ENCODE peak calls at places on chromosomes 5 and 9, in ten cellular contexts. One of them, this sample, is unnamed.

GRCh38 chr9:36748322-36748899 is 175.7 kb downstream of the MELK start:
- DNase-seq in activated naive CD4-positive, alpha-beta T cell treated with anti-CD3 and anti-CD28 coated beads, Interleukin-2, amount 10 ng/mL, durations not matched to agents 7 days and 5 days: peak; percentile 67
- DNase-seq in H9: peak; percentile 72
- DNase-seq in GM12865: peak; percentile 38
- DNase-seq in WERI-Rb-1: no peak
- DNase-seq in stimulated activated naive CD8-positive, alpha-beta T cell treated with anti-CD3 and anti-CD28 coated beads, Interleukin-15, amount 100 ng/mL, for 72 hours: no peak
- DNase-seq in GM03348: peak; percentile 86
- DNase-seq in activated T-cell treated with anti-CD3 and anti-CD28 coated beads, Interleukin-2, amount 50 U/mL, for 4 hours: no peak
- DNase-seq in mesendoderm: peak; percentile 64
- DNase-seq in GF-D8: no peak
- DNase-seq in this sample: peak; percentile 68

GRCh38 chr5:125408582-125409069 is 662.2 kb upstream of the ZNF608 start:
- DNase-seq in activated naive CD4-positive, alpha-beta T cell treated with anti-CD3 and anti-CD28 coated beads, Interleukin-2, amount 10 ng/mL, durations not matched to agents 7 days and 5 days: no peak
- DNase-seq in H9: no peak
- DNase-seq in GM12865: peak; percentile 74
- DNase-seq in WERI-Rb-1: peak; percentile 24
- DNase-seq in stimulated activated naive CD8-positive, alpha-beta T cell treated with anti-CD3 and anti-CD28 coated beads, Interleukin-15, amount 100 ng/mL, for 72 hours: no peak
- DNase-seq in GM03348: peak; percentile 68
- DNase-seq in activated T-cell treated with anti-CD3 and anti-CD28 coated beads, Interleukin-2, amount 50 U/mL, for 4 hours: no peak
- DNase-seq in mesendoderm: no peak
- DNase-seq in GF-D8: no peak
- DNase-seq in this sample: peak; percentile 48

GRCh38 chr5:57094753-57095683 is 78.8 kb upstream of the GPBP1 start:
- DNase-seq in activated naive CD4-positive, alpha-beta T cell treated with anti-CD3 and anti-CD28 coated beads, Interleukin-2, amount 10 ng/mL, durations not matched to agents 7 days and 5 days: peak; percentile 29
- DNase-seq in H9: peak; percentile 88
- DNase-seq in GM12865: peak; percentile 21
- DNase-seq in WERI-Rb-1: peak; percentile 15
- DNase-seq in stimulated activated naive CD8-positive, alpha-beta T cell treated with anti-CD3 and anti-CD28 coated beads, Interleukin-15, amount 100 ng/mL, for 72 hours: no peak
- DNase-seq in GM03348: no peak
- DNase-seq in activated T-cell treated with anti-CD3 and anti-CD28 coated beads, Interleukin-2, amount 50 U/mL, for 4 hours: no peak
- DNase-seq in mesendoderm: peak; percentile 82
- DNase-seq in GF-D8: no peak
- DNase-seq in this sample: no peak

GRCh38 chr5:40210705-40211104 is 469.0 kb upstream of the PTGER4 start:
- DNase-seq in activated naive CD4-positive, alpha-beta T cell treated with anti-CD3 and anti-CD28 coated beads, Interleukin-2, amount 10 ng/mL, durations not matched to agents 7 days and 5 days: no peak
- DNase-seq in H9: no peak
- DNase-seq in GM12865: no peak
- DNase-seq in WERI-Rb-1: no peak
- DNase-seq in stimulated activated naive CD8-positive, alpha-beta T cell treated with anti-CD3 and anti-CD28 coated beads, Interleukin-15, amount 100 ng/mL, for 72 hours: no peak
- DNase-seq in GM03348: no peak
- DNase-seq in activated T-cell treated with anti-CD3 and anti-CD28 coated beads, Interleukin-2, amount 50 U/mL, for 4 hours: no peak
- DNase-seq in mesendoderm: no peak
- DNase-seq in GF-D8: no peak
- DNase-seq in this sample: peak; percentile 22

GRCh38 chr9:23814243-23814642 is 11.8 kb downstream of the ELAVL2 start:
- DNase-seq in activated naive CD4-positive, alpha-beta T cell treated with anti-CD3 and anti-CD28 coated beads, Interleukin-2, amount 10 ng/mL, durations not matched to agents 7 days and 5 days: no peak
- DNase-seq in H9: no peak
- DNase-seq in GM12865: no peak
- DNase-seq in WERI-Rb-1: no peak
- DNase-seq in stimulated activated naive CD8-positive, alpha-beta T cell treated with anti-CD3 and anti-CD28 coated beads, Interleukin-15, amount 100 ng/mL, for 72 hours: no peak
- DNase-seq in GM03348: no peak
- DNase-seq in activated T-cell treated with anti-CD3 and anti-CD28 coated beads, Interleukin-2, amount 50 U/mL, for 4 hours: no peak
- DNase-seq in mesendoderm: no peak
- DNase-seq in GF-D8: no peak
- DNase-seq in this sample: no peak

GRCh38 chr9:87381050-87381711 is 116.5 kb upstream of the DAPK1 start:
- DNase-seq in activated naive CD4-positive, alpha-beta T cell treated with anti-CD3 and anti-CD28 coated beads, Interleukin-2, amount 10 ng/mL, durations not matched to agents 7 days and 5 days: no peak
- DNase-seq in H9: no peak
- DNase-seq in GM12865: no peak
- DNase-seq in WERI-Rb-1: no peak
- DNase-seq in stimulated activated naive CD8-positive, alpha-beta T cell treated with anti-CD3 and anti-CD28 coated beads, Interleukin-15, amount 100 ng/mL, for 72 hours: no peak
- DNase-seq in GM03348: peak; percentile 70
- DNase-seq in activated T-cell treated with anti-CD3 and anti-CD28 coated beads, Interleukin-2, amount 50 U/mL, for 4 hours: no peak
- DNase-seq in mesendoderm: no peak
- DNase-seq in GF-D8: no peak
- DNase-seq in this sample: peak; percentile 92

GRCh38 chr5:92505145-92505544 is 1075.9 kb downstream of the NR2F1-AS1 start:
- DNase-seq in activated naive CD4-positive, alpha-beta T cell treated with anti-CD3 and anti-CD28 coated beads, Interleukin-2, amount 10 ng/mL, durations not matched to agents 7 days and 5 days: no peak
- DNase-seq in H9: no peak
- DNase-seq in GM12865: no peak
- DNase-seq in WERI-Rb-1: no peak
- DNase-seq in stimulated activated naive CD8-positive, alpha-beta T cell treated with anti-CD3 and anti-CD28 coated beads, Interleukin-15, amount 100 ng/mL, for 72 hours: no peak
- DNase-seq in GM03348: no peak
- DNase-seq in activated T-cell treated with anti-CD3 and anti-CD28 coated beads, Interleukin-2, amount 50 U/mL, for 4 hours: no peak
- DNase-seq in mesendoderm: no peak
- DNase-seq in GF-D8: no peak
- DNase-seq in this sample: peak; percentile 34

GRCh38 chr9:22244141-22245011 is 202.2 kb upstream of the DMRTA1 start:
- DNase-seq in activated naive CD4-positive, alpha-beta T cell treated with anti-CD3 and anti-CD28 coated beads, Interleukin-2, amount 10 ng/mL, durations not matched to agents 7 days and 5 days: peak; percentile 59
- DNase-seq in H9: peak; percentile 55
- DNase-seq in GM12865: peak; percentile 48
- DNase-seq in WERI-Rb-1: peak; percentile 63
- DNase-seq in stimulated activated naive CD8-positive, alpha-beta T cell treated with anti-CD3 and anti-CD28 coated beads, Interleukin-15, amount 100 ng/mL, for 72 hours: no peak
- DNase-seq in GM03348: peak; percentile 47
- DNase-seq in activated T-cell treated with anti-CD3 and anti-CD28 coated beads, Interleukin-2, amount 50 U/mL, for 4 hours: no peak
- DNase-seq in mesendoderm: peak; percentile 69
- DNase-seq in GF-D8: peak; percentile 31
- DNase-seq in this sample: peak; percentile 79

GRCh38 chr9:93681316-93682154 is 105.2 kb downstream of the PHF2 start:
- DNase-seq in activated naive CD4-positive, alpha-beta T cell treated with anti-CD3 and anti-CD28 coated beads, Interleukin-2, amount 10 ng/mL, durations not matched to agents 7 days and 5 days: no peak
- DNase-seq in H9: no peak
- DNase-seq in GM12865: no peak
- DNase-seq in WERI-Rb-1: peak; percentile 6
- DNase-seq in stimulated activated naive CD8-positive, alpha-beta T cell treated with anti-CD3 and anti-CD28 coated beads, Interleukin-15, amount 100 ng/mL, for 72 hours: no peak
- DNase-seq in GM03348: no peak
- DNase-seq in activated T-cell treated with anti-CD3 and anti-CD28 coated beads, Interleukin-2, amount 50 U/mL, for 4 hours: peak; percentile 2
- DNase-seq in mesendoderm: no peak
- DNase-seq in GF-D8: no peak
- DNase-seq in this sample: no peak

GRCh38 chr5:142872795-142873194 is 102.6 kb downstream of the ARHGAP26 start:
- DNase-seq in activated naive CD4-positive, alpha-beta T cell treated with anti-CD3 and anti-CD28 coated beads, Interleukin-2, amount 10 ng/mL, durations not matched to agents 7 days and 5 days: no peak
- DNase-seq in H9: no peak
- DNase-seq in GM12865: no peak
- DNase-seq in WERI-Rb-1: no peak
- DNase-seq in stimulated activated naive CD8-positive, alpha-beta T cell treated with anti-CD3 and anti-CD28 coated beads, Interleukin-15, amount 100 ng/mL, for 72 hours: no peak
- DNase-seq in GM03348: no peak
- DNase-seq in activated T-cell treated with anti-CD3 and anti-CD28 coated beads, Interleukin-2, amount 50 U/mL, for 4 hours: no peak
- DNase-seq in mesendoderm: peak; percentile 59
- DNase-seq in GF-D8: no peak
- DNase-seq in this sample: peak; percentile 17

GRCh38 chr9:120928015-120928719 is 1.6 kb upstream of the TRAF1 start:
- DNase-seq in activated naive CD4-positive, alpha-beta T cell treated with anti-CD3 and anti-CD28 coated beads, Interleukin-2, amount 10 ng/mL, durations not matched to agents 7 days and 5 days: peak; percentile 64
- DNase-seq in H9: peak; percentile 49
- DNase-seq in GM12865: peak; percentile 69
- DNase-seq in WERI-Rb-1: no peak
- DNase-seq in stimulated activated naive CD8-positive, alpha-beta T cell treated with anti-CD3 and anti-CD28 coated beads, Interleukin-15, amount 100 ng/mL, for 72 hours: peak; percentile 40
- DNase-seq in GM03348: peak; percentile 22
- DNase-seq in activated T-cell treated with anti-CD3 and anti-CD28 coated beads, Interleukin-2, amount 50 U/mL, for 4 hours: no peak
- DNase-seq in mesendoderm: no peak
- DNase-seq in GF-D8: no peak
- DNase-seq in this sample: no peak

GRCh38 chr5:56983593-56984361 is 31.9 kb upstream of the MIER3 start:
- DNase-seq in activated naive CD4-positive, alpha-beta T cell treated with anti-CD3 and anti-CD28 coated beads, Interleukin-2, amount 10 ng/mL, durations not matched to agents 7 days and 5 days: no peak
- DNase-seq in H9: no peak
- DNase-seq in GM12865: peak; percentile 63
- DNase-seq in WERI-Rb-1: no peak
- DNase-seq in stimulated activated naive CD8-positive, alpha-beta T cell treated with anti-CD3 and anti-CD28 coated beads, Interleukin-15, amount 100 ng/mL, for 72 hours: no peak
- DNase-seq in GM03348: no peak
- DNase-seq in activated T-cell treated with anti-CD3 and anti-CD28 coated beads, Interleukin-2, amount 50 U/mL, for 4 hours: no peak
- DNase-seq in mesendoderm: no peak
- DNase-seq in GF-D8: no peak
- DNase-seq in this sample: no peak

GRCh38 chr5:146475906-146476305 is 28.8 kb downstream of the TCERG1 start:
- DNase-seq in activated naive CD4-positive, alpha-beta T cell treated with anti-CD3 and anti-CD28 coated beads, Interleukin-2, amount 10 ng/mL, durations not matched to agents 7 days and 5 days: no peak
- DNase-seq in H9: no peak
- DNase-seq in GM12865: no peak
- DNase-seq in WERI-Rb-1: no peak
- DNase-seq in stimulated activated naive CD8-positive, alpha-beta T cell treated with anti-CD3 and anti-CD28 coated beads, Interleukin-15, amount 100 ng/mL, for 72 hours: no peak
- DNase-seq in GM03348: no peak
- DNase-seq in activated T-cell treated with anti-CD3 and anti-CD28 coated beads, Interleukin-2, amount 50 U/mL, for 4 hours: no peak
- DNase-seq in mesendoderm: no peak
- DNase-seq in GF-D8: no peak
- DNase-seq in this sample: no peak

GRCh38 chr9:8613346-8613825 is 813.8 kb upstream of the DMAC1 start:
- DNase-seq in activated naive CD4-positive, alpha-beta T cell treated with anti-CD3 and anti-CD28 coated beads, Interleukin-2, amount 10 ng/mL, durations not matched to agents 7 days and 5 days: no peak
- DNase-seq in H9: no peak
- DNase-seq in GM12865: no peak
- DNase-seq in WERI-Rb-1: no peak
- DNase-seq in stimulated activated naive CD8-positive, alpha-beta T cell treated with anti-CD3 and anti-CD28 coated beads, Interleukin-15, amount 100 ng/mL, for 72 hours: no peak
- DNase-seq in GM03348: no peak
- DNase-seq in activated T-cell treated with anti-CD3 and anti-CD28 coated beads, Interleukin-2, amount 50 U/mL, for 4 hours: no peak
- DNase-seq in mesendoderm: no peak
- DNase-seq in GF-D8: no peak
- DNase-seq in this sample: no peak

GRCh38 chr5:42944989-42945388 is 95.1 kb downstream of the ANXA2R start:
- DNase-seq in activated naive CD4-positive, alpha-beta T cell treated with anti-CD3 and anti-CD28 coated beads, Interleukin-2, amount 10 ng/mL, durations not matched to agents 7 days and 5 days: no peak
- DNase-seq in H9: no peak
- DNase-seq in GM12865: no peak
- DNase-seq in WERI-Rb-1: no peak
- DNase-seq in stimulated activated naive CD8-positive, alpha-beta T cell treated with anti-CD3 and anti-CD28 coated beads, Interleukin-15, amount 100 ng/mL, for 72 hours: no peak
- DNase-seq in GM03348: peak; percentile 86
- DNase-seq in activated T-cell treated with anti-CD3 and anti-CD28 coated beads, Interleukin-2, amount 50 U/mL, for 4 hours: no peak
- DNase-seq in mesendoderm: peak; percentile 56
- DNase-seq in GF-D8: no peak
- DNase-seq in this sample: peak; percentile 64

GRCh38 chr5:113199122-113199905 is 222.7 kb downstream of the DCP2 start:
- DNase-seq in activated naive CD4-positive, alpha-beta T cell treated with anti-CD3 and anti-CD28 coated beads, Interleukin-2, amount 10 ng/mL, durations not matched to agents 7 days and 5 days: no peak
- DNase-seq in H9: no peak
- DNase-seq in GM12865: no peak
- DNase-seq in WERI-Rb-1: peak; percentile 38
- DNase-seq in stimulated activated naive CD8-positive, alpha-beta T cell treated with anti-CD3 and anti-CD28 coated beads, Interleukin-15, amount 100 ng/mL, for 72 hours: no peak
- DNase-seq in GM03348: peak; percentile 50
- DNase-seq in activated T-cell treated with anti-CD3 and anti-CD28 coated beads, Interleukin-2, amount 50 U/mL, for 4 hours: no peak
- DNase-seq in mesendoderm: peak; percentile 85
- DNase-seq in GF-D8: no peak
- DNase-seq in this sample: peak; percentile 86

GRCh38 chr9:82332774-82333152 is 344.2 kb downstream of the SPATA31D1 start:
- DNase-seq in activated naive CD4-positive, alpha-beta T cell treated with anti-CD3 and anti-CD28 coated beads, Interleukin-2, amount 10 ng/mL, durations not matched to agents 7 days and 5 days: no peak
- DNase-seq in H9: no peak
- DNase-seq in GM12865: no peak
- DNase-seq in WERI-Rb-1: no peak
- DNase-seq in stimulated activated naive CD8-positive, alpha-beta T cell treated with anti-CD3 and anti-CD28 coated beads, Interleukin-15, amount 100 ng/mL, for 72 hours: no peak
- DNase-seq in GM03348: no peak
- DNase-seq in activated T-cell treated with anti-CD3 and anti-CD28 coated beads, Interleukin-2, amount 50 U/mL, for 4 hours: no peak
- DNase-seq in mesendoderm: peak; percentile 27
- DNase-seq in GF-D8: no peak
- DNase-seq in this sample: no peak

GRCh38 chr5:138264183-138264582 is 10.2 kb downstream of the GFRA3 start:
- DNase-seq in activated naive CD4-positive, alpha-beta T cell treated with anti-CD3 and anti-CD28 coated beads, Interleukin-2, amount 10 ng/mL, durations not matched to agents 7 days and 5 days: no peak
- DNase-seq in H9: peak; percentile 40
- DNase-seq in GM12865: no peak
- DNase-seq in WERI-Rb-1: no peak
- DNase-seq in stimulated activated naive CD8-positive, alpha-beta T cell treated with anti-CD3 and anti-CD28 coated beads, Interleukin-15, amount 100 ng/mL, for 72 hours: no peak
- DNase-seq in GM03348: no peak
- DNase-seq in activated T-cell treated with anti-CD3 and anti-CD28 coated beads, Interleukin-2, amount 50 U/mL, for 4 hours: no peak
- DNase-seq in mesendoderm: no peak
- DNase-seq in GF-D8: no peak
- DNase-seq in this sample: no peak

GRCh38 chr5:158471179-158471924 is 612.4 kb upstream of the CLINT1 start:
- DNase-seq in activated naive CD4-positive, alpha-beta T cell treated with anti-CD3 and anti-CD28 coated beads, Interleukin-2, amount 10 ng/mL, durations not matched to agents 7 days and 5 days: no peak
- DNase-seq in H9: no peak
- DNase-seq in GM12865: no peak
- DNase-seq in WERI-Rb-1: no peak
- DNase-seq in stimulated activated naive CD8-positive, alpha-beta T cell treated with anti-CD3 and anti-CD28 coated beads, Interleukin-15, amount 100 ng/mL, for 72 hours: no peak
- DNase-seq in GM03348: no peak
- DNase-seq in activated T-cell treated with anti-CD3 and anti-CD28 coated beads, Interleukin-2, amount 50 U/mL, for 4 hours: no peak
- DNase-seq in mesendoderm: no peak
- DNase-seq in GF-D8: no peak
- DNase-seq in this sample: no peak

GRCh38 chr5:178247481-178248456 is 15.2 kb upstream of the PHYKPL start:
- DNase-seq in activated naive CD4-positive, alpha-beta T cell treated with anti-CD3 and anti-CD28 coated beads, Interleukin-2, amount 10 ng/mL, durations not matched to agents 7 days and 5 days: no peak
- DNase-seq in H9: no peak
- DNase-seq in GM12865: no peak
- DNase-seq in WERI-Rb-1: peak; percentile 46
- DNase-seq in stimulated activated naive CD8-positive, alpha-beta T cell treated with anti-CD3 and anti-CD28 coated beads, Interleukin-15, amount 100 ng/mL, for 72 hours: peak; percentile 48
- DNase-seq in GM03348: no peak
- DNase-seq in activated T-cell treated with anti-CD3 and anti-CD28 coated beads, Interleukin-2, amount 50 U/mL, for 4 hours: peak; percentile 20
- DNase-seq in mesendoderm: no peak
- DNase-seq in GF-D8: no peak
- DNase-seq in this sample: no peak

GRCh38 chr9:27359763-27360162 is 62.8 kb upstream of the EQTN start:
- DNase-seq in activated naive CD4-positive, alpha-beta T cell treated with anti-CD3 and anti-CD28 coated beads, Interleukin-2, amount 10 ng/mL, durations not matched to agents 7 days and 5 days: no peak
- DNase-seq in H9: no peak
- DNase-seq in GM12865: no peak
- DNase-seq in WERI-Rb-1: no peak
- DNase-seq in stimulated activated naive CD8-positive, alpha-beta T cell treated with anti-CD3 and anti-CD28 coated beads, Interleukin-15, amount 100 ng/mL, for 72 hours: no peak
- DNase-seq in GM03348: no peak
- DNase-seq in activated T-cell treated with anti-CD3 and anti-CD28 coated beads, Interleukin-2, amount 50 U/mL, for 4 hours: no peak
- DNase-seq in mesendoderm: no peak
- DNase-seq in GF-D8: no peak
- DNase-seq in this sample: no peak

GRCh38 chr9:129773262-129774048 is 20.6 kb upstream of the PTGES start:
- DNase-seq in activated naive CD4-positive, alpha-beta T cell treated with anti-CD3 and anti-CD28 coated beads, Interleukin-2, amount 10 ng/mL, durations not matched to agents 7 days and 5 days: no peak
- DNase-seq in H9: no peak
- DNase-seq in GM12865: no peak
- DNase-seq in WERI-Rb-1: no peak
- DNase-seq in stimulated activated naive CD8-positive, alpha-beta T cell treated with anti-CD3 and anti-CD28 coated beads, Interleukin-15, amount 100 ng/mL, for 72 hours: no peak
- DNase-seq in GM03348: no peak
- DNase-seq in activated T-cell treated with anti-CD3 and anti-CD28 coated beads, Interleukin-2, amount 50 U/mL, for 4 hours: no peak
- DNase-seq in mesendoderm: no peak
- DNase-seq in GF-D8: peak; percentile 81
- DNase-seq in this sample: peak; percentile 47

GRCh38 chr5:776862-777711 is 7.4 kb downstream of the ZDHHC11B start:
- DNase-seq in activated naive CD4-positive, alpha-beta T cell treated with anti-CD3 and anti-CD28 coated beads, Interleukin-2, amount 10 ng/mL, durations not matched to agents 7 days and 5 days: no peak
- DNase-seq in H9: peak; percentile 36
- DNase-seq in GM12865: no peak
- DNase-seq in WERI-Rb-1: no peak
- DNase-seq in stimulated activated naive CD8-positive, alpha-beta T cell treated with anti-CD3 and anti-CD28 coated beads, Interleukin-15, amount 100 ng/mL, for 72 hours: no peak
- DNase-seq in GM03348: peak; percentile 12
- DNase-seq in activated T-cell treated with anti-CD3 and anti-CD28 coated beads, Interleukin-2, amount 50 U/mL, for 4 hours: no peak
- DNase-seq in mesendoderm: no peak
- DNase-seq in GF-D8: no peak
- DNase-seq in this sample: no peak

GRCh38 chr9:78626971-78627370 is 330.0 kb downstream of the PSAT1 start:
- DNase-seq in activated naive CD4-positive, alpha-beta T cell treated with anti-CD3 and anti-CD28 coated beads, Interleukin-2, amount 10 ng/mL, durations not matched to agents 7 days and 5 days: no peak
- DNase-seq in H9: no peak
- DNase-seq in GM12865: no peak
- DNase-seq in WERI-Rb-1: no peak
- DNase-seq in stimulated activated naive CD8-positive, alpha-beta T cell treated with anti-CD3 and anti-CD28 coated beads, Interleukin-15, amount 100 ng/mL, for 72 hours: no peak
- DNase-seq in GM03348: no peak
- DNase-seq in activated T-cell treated with anti-CD3 and anti-CD28 coated beads, Interleukin-2, amount 50 U/mL, for 4 hours: no peak
- DNase-seq in mesendoderm: no peak
- DNase-seq in GF-D8: no peak
- DNase-seq in this sample: no peak

GRCh38 chr9:134885647-134886412 is 5.2 kb downstream of the FCN2 start:
- DNase-seq in activated naive CD4-positive, alpha-beta T cell treated with anti-CD3 and anti-CD28 coated beads, Interleukin-2, amount 10 ng/mL, durations not matched to agents 7 days and 5 days: no peak
- DNase-seq in H9: no peak
- DNase-seq in GM12865: no peak
- DNase-seq in WERI-Rb-1: no peak
- DNase-seq in stimulated activated naive CD8-positive, alpha-beta T cell treated with anti-CD3 and anti-CD28 coated beads, Interleukin-15, amount 100 ng/mL, for 72 hours: no peak
- DNase-seq in GM03348: no peak
- DNase-seq in activated T-cell treated with anti-CD3 and anti-CD28 coated beads, Interleukin-2, amount 50 U/mL, for 4 hours: no peak
- DNase-seq in mesendoderm: no peak
- DNase-seq in GF-D8: no peak
- DNase-seq in this sample: no peak

GRCh38 chr9:69421908-69422801 is 97.1 kb downstream of the ENTREP1 start:
- DNase-seq in activated naive CD4-positive, alpha-beta T cell treated with anti-CD3 and anti-CD28 coated beads, Interleukin-2, amount 10 ng/mL, durations not matched to agents 7 days and 5 days: peak; percentile 56
- DNase-seq in H9: peak; percentile 74
- DNase-seq in GM12865: peak; percentile 56
- DNase-seq in WERI-Rb-1: peak; percentile 60
- DNase-seq in stimulated activated naive CD8-positive, alpha-beta T cell treated with anti-CD3 and anti-CD28 coated beads, Interleukin-15, amount 100 ng/mL, for 72 hours: peak; percentile 26
- DNase-seq in GM03348: peak; percentile 89
- DNase-seq in activated T-cell treated with anti-CD3 and anti-CD28 coated beads, Interleukin-2, amount 50 U/mL, for 4 hours: peak; percentile 24
- DNase-seq in mesendoderm: peak; percentile 87
- DNase-seq in GF-D8: no peak
- DNase-seq in this sample: peak; percentile 86

GRCh38 chr9:90025816-90026215 is 421.0 kb downstream of the GADD45G start:
- DNase-seq in activated naive CD4-positive, alpha-beta T cell treated with anti-CD3 and anti-CD28 coated beads, Interleukin-2, amount 10 ng/mL, durations not matched to agents 7 days and 5 days: no peak
- DNase-seq in H9: no peak
- DNase-seq in GM12865: no peak
- DNase-seq in WERI-Rb-1: no peak
- DNase-seq in stimulated activated naive CD8-positive, alpha-beta T cell treated with anti-CD3 and anti-CD28 coated beads, Interleukin-15, amount 100 ng/mL, for 72 hours: no peak
- DNase-seq in GM03348: no peak
- DNase-seq in activated T-cell treated with anti-CD3 and anti-CD28 coated beads, Interleukin-2, amount 50 U/mL, for 4 hours: no peak
- DNase-seq in mesendoderm: peak; percentile 48
- DNase-seq in GF-D8: no peak
- DNase-seq in this sample: no peak

GRCh38 chr5:77087484-77088291 is 603 bp upstream of the ZBED3 start:
- DNase-seq in activated naive CD4-positive, alpha-beta T cell treated with anti-CD3 and anti-CD28 coated beads, Interleukin-2, amount 10 ng/mL, durations not matched to agents 7 days and 5 days: no peak
- DNase-seq in H9: peak; percentile 36
- DNase-seq in GM12865: no peak
- DNase-seq in WERI-Rb-1: no peak
- DNase-seq in stimulated activated naive CD8-positive, alpha-beta T cell treated with anti-CD3 and anti-CD28 coated beads, Interleukin-15, amount 100 ng/mL, for 72 hours: no peak
- DNase-seq in GM03348: peak; percentile 5
- DNase-seq in activated T-cell treated with anti-CD3 and anti-CD28 coated beads, Interleukin-2, amount 50 U/mL, for 4 hours: no peak
- DNase-seq in mesendoderm: peak; percentile 25
- DNase-seq in GF-D8: no peak
- DNase-seq in this sample: peak; percentile 36